ENCODE peak calls at places on chromosomes 11 and 22, in ten cellular contexts. L, T, N, Q, A, G, D, H, F and K are unnamed samples.

GRCh38 chr11:824942-825341 is 2.8 kb upstream of the CRACR2B start:
- DNase-seq in H (no peak), D (no peak), N (no peak), Q (peak), A (no peak), L (no peak), T (no peak), F (no peak), G (no peak), K (no peak)

GRCh38 chr11:108685419-108686161 is 20.7 kb downstream of the DDX10 start:
- DNase-seq in N (no peak), D (no peak), F (no peak), H (no peak), A (no peak), Q (no peak), G (no peak), T (no peak), L (peak), K (no peak)

GRCh38 chr22:41831383-41831782 is 1.5 kb upstream of the SREBF2 start:
- DNase-seq in Q (no peak), T (no peak), H (no peak), G (no peak), F (no peak), L (no peak), D (no peak), A (no peak), N (no peak), K (no peak)

GRCh38 chr11:20611445-20611844 is 12.0 kb downstream of the SLC6A5 start:
- DNase-seq in A (no peak), N (no peak), F (no peak), G (no peak), Q (no peak), T (no peak), L (no peak), H (no peak), D (no peak), K (no peak)

GRCh38 chr22:23178512-23179254 is 1.6 kb upstream of the BCR start:
- DNase-seq in L (peak), F (peak), N (peak), Q (peak), T (peak), G (peak), H (peak), A (peak), D (peak), K (peak)

GRCh38 chr11:69383946-69384547 is 90.1 kb downstream of the MYEOV start:
- DNase-seq in N (no peak), H (no peak), G (peak), Q (no peak), F (no peak), L (no peak), D (no peak), T (no peak), A (peak), K (no peak)

GRCh38 chr11:75492181-75492820 is 33.4 kb downstream of the GDPD5 start:
- DNase-seq in G (no peak), F (no peak), D (no peak), L (peak), Q (no peak), N (no peak), T (peak), A (peak), H (peak), K (no peak)

GRCh38 chr22:17580461-17581031 is 17.2 kb downstream of the SLC25A18 start:
- DNase-seq in H (peak), D (no peak), L (no peak), A (peak), G (no peak), Q (no peak), F (no peak), N (no peak), T (no peak), K (no peak)

GRCh38 chr11:9280655-9281301 is 15.6 kb upstream of the DENND5A start:
- DNase-seq in N (no peak), F (peak), G (no peak), T (peak), H (no peak), A (peak), D (peak), Q (no peak), L (peak), K (no peak)

GRCh38 chr22:48754611-48755331 is 1072.9 kb downstream of the BRD1 start:
- DNase-seq in G (no peak), L (peak), A (peak), D (no peak), T (no peak), F (peak), Q (no peak), H (no peak), N (no peak), K (no peak)

GRCh38 chr11:83827520-83827919 is 541.4 kb upstream of the CCDC90B start:
- DNase-seq in L (peak), H (no peak), T (no peak), D (peak), N (no peak), G (no peak), Q (no peak), A (no peak), F (no peak), K (no peak)

GRCh38 chr22:24845036-24845918 is 39.3 kb downstream of the SGSM1 start:
- DNase-seq in N (peak), G (no peak), Q (no peak), A (no peak), D (no peak), T (no peak), H (no peak), F (no peak), L (peak), K (no peak)

GRCh38 chr11:127620660-127621059 is 620.1 kb upstream of the KIRREL3 start:
- DNase-seq in A (no peak), G (no peak), D (no peak), L (no peak), H (no peak), Q (no peak), N (no peak), T (peak), F (no peak), K (no peak)

GRCh38 chr22:38734203-38735100 is 21.3 kb downstream of the SUN2 start:
- DNase-seq in T (no peak), F (no peak), L (peak), G (no peak), A (no peak), H (no peak), D (no peak), Q (no peak), N (no peak), K (peak)

GRCh38 chr11:61392991-61393595 is 706 bp downstream of the TMEM216 start:
- DNase-seq in N (peak), A (peak), H (no peak), L (no peak), T (no peak), D (no peak), F (peak), Q (no peak), G (no peak), K (no peak)

GRCh38 chr11:1207451-1208360 is 15.2 kb upstream of the MUC5B start:
- DNase-seq in L (peak), G (peak), T (no peak), A (no peak), D (no peak), H (no peak), N (no peak), F (peak), Q (peak), K (peak)

GRCh38 chr11:5691963-5692358 is 2.4 kb downstream of the TRIM22 start:
- DNase-seq in L (no peak), D (no peak), F (no peak), G (no peak), Q (no peak), H (no peak), T (no peak), N (no peak), A (no peak), K (no peak)

GRCh38 chr11:10750838-10751580 is at the start of gene CTR9:
- DNase-seq in L (peak), N (peak), Q (peak), G (peak), A (peak), D (peak), H (peak), T (peak), F (peak), K (peak)

GRCh38 chr22:43427296-43428004 is 15.6 kb downstream of the MPPED1 start:
- DNase-seq in F (no peak), A (no peak), Q (no peak), H (peak), T (no peak), D (no peak), N (no peak), L (no peak), G (no peak), K (no peak)

GRCh38 chr11:105823495-105824033 is 198.5 kb downstream of the MSANTD4 start:
- DNase-seq in G (no peak), L (no peak), H (no peak), D (no peak), A (no peak), T (no peak), F (no peak), Q (no peak), N (no peak), K (no peak)

GRCh38 chr11:293852-294661 is 5.1 kb downstream of the PGGHG start:
- DNase-seq in D (no peak), F (no peak), L (peak), A (peak), N (no peak), G (no peak), Q (peak), H (no peak), T (no peak), K (peak)

GRCh38 chr11:116466231-116466630 is 306.6 kb downstream of the BUD13 start:
- DNase-seq in T (no peak), N (no peak), F (no peak), L (no peak), H (no peak), G (no peak), D (no peak), Q (no peak), A (no peak), K (no peak)

GRCh38 chr22:17786435-17787158 is 12.3 kb upstream of the BID start:
- DNase-seq in G (peak), D (no peak), A (peak), Q (no peak), T (peak), N (no peak), L (peak), H (peak), F (no peak), K (peak)

GRCh38 chr22:40215266-40215665 is 37.5 kb downstream of the TNRC6B start:
- DNase-seq in N (no peak), G (no peak), L (no peak), F (peak), A (no peak), H (no peak), T (no peak), D (no peak), Q (no peak), K (peak)

GRCh38 chr11:96199563-96200025 is 143.4 kb downstream of the MAML2 start:
- DNase-seq in Q (no peak), D (peak), A (no peak), T (no peak), L (no peak), G (no peak), F (no peak), N (no peak), H (no peak), K (no peak)

GRCh38 chr11:126149759-126150236 is 61.7 kb downstream of the RPUSD4 start:
- DNase-seq in F (no peak), N (no peak), Q (no peak), G (no peak), H (no peak), L (peak), T (no peak), A (peak), D (no peak), K (no peak)

GRCh38 chr11:100918551-100919500 is 210.8 kb downstream of the PGR start:
- DNase-seq in N (peak), A (no peak), T (no peak), Q (peak), L (no peak), D (peak), H (no peak), F (peak), G (no peak), K (no peak)

GRCh38 chr22:29130490-29130889 is 57.7 kb downstream of the KREMEN1 start:
- DNase-seq in G (no peak), H (no peak), N (no peak), T (no peak), F (no peak), D (no peak), L (no peak), Q (no peak), A (no peak), K (no peak)

GRCh38 chr11:61472282-61472681 is 36.3 kb upstream of the LRRC10B start:
- DNase-seq in L (peak), A (no peak), T (no peak), H (no peak), N (no peak), F (peak), Q (no peak), D (no peak), G (peak), K (peak)

GRCh38 chr11:78261869-78262637 is 73.3 kb downstream of the USP35 start:
- DNase-seq in L (no peak), D (no peak), Q (no peak), A (no peak), G (no peak), T (no peak), H (no peak), N (no peak), F (no peak), K (no peak)

GRCh38 chr11:71301046-71301857 is 48.9 kb upstream of the SHANK2 start:
- DNase-seq in F (peak), H (no peak), Q (no peak), T (no peak), D (no peak), N (no peak), G (no peak), L (no peak), A (peak), K (no peak)

DNA sequence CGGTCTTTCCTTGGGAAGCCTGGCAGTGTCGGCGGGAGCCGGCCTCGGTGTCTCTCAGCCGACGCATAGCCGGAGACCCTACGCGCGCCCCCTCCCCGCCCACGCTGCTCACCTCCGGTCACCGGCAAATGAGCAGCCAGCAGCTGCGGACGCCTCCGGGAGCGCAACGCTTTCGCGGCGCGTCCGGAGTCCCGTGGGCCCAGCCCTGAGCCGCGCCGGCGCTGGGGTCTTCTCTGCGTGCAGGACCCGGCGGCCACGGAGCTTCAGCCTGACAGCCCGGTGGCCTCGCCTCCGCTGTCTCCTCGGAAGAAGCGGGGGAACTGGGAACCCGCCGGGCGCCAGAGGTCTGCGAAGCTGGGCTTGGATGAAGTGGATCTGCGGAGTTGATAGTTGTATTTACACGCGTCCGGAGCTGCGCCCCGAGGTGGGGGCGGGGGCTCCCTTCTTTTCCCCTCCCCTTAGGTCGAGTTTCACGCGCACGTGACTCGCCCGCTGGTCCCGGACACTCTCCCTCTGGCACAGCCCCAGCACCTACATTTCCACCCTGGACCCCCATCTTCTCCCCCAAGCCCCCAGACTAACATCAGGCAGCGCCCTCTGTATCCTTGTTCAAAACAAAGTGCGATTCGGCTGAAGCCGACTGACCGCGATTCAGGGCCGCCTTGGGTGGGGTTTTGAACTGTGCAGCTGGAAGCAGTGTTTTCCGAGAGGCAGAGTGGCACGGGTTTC is at the start of gene SLC43A1:
- DNase-seq in L (peak), T (no peak), Q (peak), G (peak), H (peak), F (peak), N (no peak), D (peak), A (peak), K (peak)
- TF ChIP-seq CTCF in L (no peak), T (no peak), Q (no peak), G (no peak), H (peak), F (no peak), N (no peak), D (no peak), A (no peak), K (no peak)

GRCh38 chr11:110433393-110434333 is 3.9 kb downstream of the FDX1 start:
- DNase-seq in F (no peak), L (peak), G (no peak), A (no peak), H (peak), D (no peak), T (peak), N (peak), Q (no peak), K (no peak)
- H3K4me3 ChIP-seq in F (no peak), L (no peak), G (no peak), A (peak), H (no peak), D (no peak), T (no peak), N (no peak), Q (no peak), K (no peak)

GRCh38 chr11:130781906-130782305 is 134.4 kb downstream of the SNX19 start:
- DNase-seq in N (peak), L (peak), T (peak), A (no peak), Q (no peak), D (peak), F (no peak), G (no peak), H (no peak), K (no peak)
- H3K27ac ChIP-seq in N (peak), L (peak), T (peak), A (peak), Q (no peak), D (peak), F (no peak), G (peak), H (no peak), K (peak)

GRCh38 chr11:111460340-111460739 is 51.8 kb downstream of the BTG4 start:
- DNase-seq in N (no peak), D (no peak), H (no peak), Q (no peak), F (no peak), T (no peak), G (no peak), L (no peak), A (no peak), K (no peak)
- TF ChIP-seq CTCF in N (no peak), D (no peak), H (no peak), Q (no peak), F (no peak), T (no peak), G (no peak), L (no peak), A (no peak), K (no peak)

GRCh38 chr11:85685131-85685819 is 720 bp downstream of the CCDC89 start:
- DNase-seq in T (no peak), L (no peak), H (no peak), G (no peak), F (no peak), A (peak), N (no peak), D (no peak), Q (no peak), K (no peak)
- H3K4me3 ChIP-seq in T (no peak), L (peak), H (no peak), G (peak), F (peak), A (no peak), N (no peak), D (peak), Q (no peak), K (peak)